ENCODE peak calls at places on chromosomes 6 and 20, in ten cellular contexts. Z is transverse colon; C is left ventricle myocardium inferior; J is CD4-positive, alpha-beta memory T cell; E is neural progenitor cell; O is fibroblast of lung; B is spleen; I is thoracic aorta; T is heart right ventricle; P is mesendoderm. M is an unnamed sample.

GRCh38 chr20:1094706-1095220 is 23.6 kb upstream of the PSMF1 start:
- DNase-seq in O (no peak), T (no peak), J (no peak), I (no peak), C (no peak), Z (no peak), B (no peak), E (no peak), P (no peak), M (no peak)

GRCh38 chr20:22908944-22909343 is 126.2 kb upstream of the SSTR4 start:
- DNase-seq in Z (no peak), C (no peak), J (no peak), P (no peak), T (no peak), E (no peak), O (no peak), B (no peak), I (no peak), M (no peak)

GRCh38 chr6:46381057-46381456 is 110.2 kb downstream of the RCAN2 start:
- DNase-seq in T (no peak), O (no peak), I (no peak), Z (no peak), B (no peak), P (no peak), C (no peak), J (no peak), E (no peak), M (no peak)

GRCh38 chr20:50004175-50004574 is 21.4 kb downstream of the SNAI1 start:
- DNase-seq in O (no peak), J (no peak), T (no peak), P (no peak), I (no peak), E (no peak), B (no peak), Z (no peak), C (no peak), M (no peak)

GRCh38 chr6:82521369-82521768 is 157.8 kb downstream of the TPBG start:
- DNase-seq in C (no peak), E (no peak), Z (no peak), I (no peak), T (no peak), O (no peak), B (no peak), J (no peak), P (no peak), M (no peak)

GRCh38 chr6:33577106-33577535 is 3.0 kb downstream of the BAK1 start:
- DNase-seq in P (no peak), J (no peak), O (no peak), I (no peak), C (peak), B (peak), Z (peak), T (peak), E (no peak), M (no peak)

GRCh38 chr20:1579488-1579887 is 22.0 kb upstream of the SIRPD start:
- DNase-seq in P (no peak), C (no peak), I (no peak), B (no peak), J (no peak), Z (no peak), E (no peak), O (no peak), T (no peak), M (no peak)

GRCh38 chr20:4026093-4026601 is 10.8 kb upstream of the RNF24 start:
- DNase-seq in J (no peak), I (no peak), Z (no peak), O (peak), C (no peak), P (peak), B (no peak), E (peak), T (peak), M (no peak)

GRCh38 chr6:36738108-36738507 is 40.5 kb downstream of the RAB44 start:
- DNase-seq in O (no peak), B (no peak), T (no peak), Z (no peak), J (no peak), P (no peak), E (no peak), C (no peak), I (no peak), M (no peak)

GRCh38 chr6:158303210-158303731 is 9.0 kb upstream of the TULP4 start:
- DNase-seq in P (no peak), B (no peak), J (no peak), Z (no peak), C (no peak), T (no peak), O (no peak), I (no peak), E (no peak), M (no peak)

GRCh38 chr20:34938466-34939163 is 17.0 kb downstream of the GSS start:
- DNase-seq in B (no peak), E (no peak), I (no peak), Z (peak), C (peak), P (no peak), O (no peak), J (no peak), T (peak), M (peak)

GRCh38 chr20:45934046-45934586 is 367 bp upstream of the PCIF1 start:
- DNase-seq in J (no peak), C (peak), T (peak), Z (peak), E (peak), B (peak), I (no peak), P (peak), O (peak), M (peak)

GRCh38 chr6:912871-913663 is 220.1 kb upstream of the EXOC2 start:
- DNase-seq in B (no peak), E (peak), Z (peak), O (no peak), C (no peak), I (no peak), P (peak), T (peak), J (no peak), M (peak)

GRCh38 chr20:46063151-46063550 is 26.6 kb downstream of the NCOA5 start:
- DNase-seq in J (no peak), P (no peak), T (no peak), C (no peak), I (no peak), E (no peak), O (no peak), B (no peak), Z (no peak), M (no peak)

GRCh38 chr6:7833753-7834075 is 76.9 kb downstream of the TXNDC5 start:
- DNase-seq in P (no peak), O (no peak), J (no peak), C (no peak), E (no peak), Z (no peak), T (no peak), I (no peak), B (no peak), M (no peak)

GRCh38 chr20:17870063-17870740 is 98.4 kb downstream of the SNX5 start:
- DNase-seq in T (no peak), I (no peak), J (no peak), O (no peak), E (no peak), P (no peak), C (no peak), B (peak), Z (no peak), M (no peak)

GRCh38 chr20:10665027-10665561 is 8.7 kb downstream of the JAG1 start:
- DNase-seq in Z (no peak), C (no peak), E (no peak), T (no peak), P (no peak), B (no peak), I (no peak), J (no peak), O (no peak), M (no peak)

GRCh38 chr6:56906752-56907151 is 48.2 kb upstream of the BEND6 start:
- DNase-seq in T (no peak), P (peak), O (peak), E (no peak), J (no peak), Z (no peak), C (no peak), B (no peak), I (no peak), M (no peak)

GRCh38 chr6:83815631-83816030 is 37.5 kb upstream of the RIPPLY2 start:
- DNase-seq in P (peak), B (no peak), C (no peak), E (no peak), Z (no peak), J (no peak), T (no peak), O (peak), I (no peak), M (no peak)

GRCh38 chr6:147530132-147531060 is 21.9 kb downstream of the SAMD5 start:
- DNase-seq in B (no peak), O (peak), I (no peak), C (no peak), P (peak), Z (peak), T (no peak), J (no peak), E (no peak), M (no peak)

GRCh38 chr20:12395404-12396159 is 477.9 kb downstream of the BTBD3 start:
- DNase-seq in J (no peak), C (no peak), Z (no peak), I (no peak), T (no peak), P (peak), B (no peak), O (no peak), E (no peak), M (no peak)

GRCh38 chr6:22236626-22237414 is 60.0 kb downstream of the PRL start:
- DNase-seq in P (peak), Z (no peak), E (no peak), O (peak), T (no peak), J (no peak), I (no peak), C (no peak), B (no peak), M (no peak)

GRCh38 chr6:26553264-26553738 is 15.1 kb downstream of the HMGN4 start:
- DNase-seq in E (peak), P (peak), O (peak), B (peak), C (peak), Z (peak), J (peak), I (no peak), T (peak), M (peak)

GRCh38 chr6:10837009-10837691 is 1.2 kb downstream of the MAK start:
- DNase-seq in C (peak), O (peak), Z (peak), I (no peak), P (peak), J (peak), B (peak), T (peak), E (peak), M (no peak)

GRCh38 chr6:11412011-11412424 is 125.5 kb upstream of the TMEM170B start:
- DNase-seq in P (peak), B (no peak), J (no peak), Z (no peak), I (no peak), T (no peak), O (peak), E (peak), C (no peak), M (no peak)

GRCh38 chr6:108960601-108961000 is 112.4 kb downstream of the ARMC2 start:
- DNase-seq in E (no peak), I (no peak), J (no peak), O (no peak), T (no peak), P (no peak), C (no peak), B (no peak), Z (no peak), M (no peak)

GRCh38 chr20:60034231-60035110 is 76.2 kb downstream of the CDH26 start:
- DNase-seq in E (no peak), T (peak), B (no peak), I (no peak), J (no peak), O (no peak), Z (no peak), C (peak), P (no peak), M (peak)
- H3K27ac ChIP-seq in E (no peak), T (peak), B (no peak), I (peak), J (no peak), O (no peak), Z (no peak), C (peak), P (no peak), M (peak)

DNA sequence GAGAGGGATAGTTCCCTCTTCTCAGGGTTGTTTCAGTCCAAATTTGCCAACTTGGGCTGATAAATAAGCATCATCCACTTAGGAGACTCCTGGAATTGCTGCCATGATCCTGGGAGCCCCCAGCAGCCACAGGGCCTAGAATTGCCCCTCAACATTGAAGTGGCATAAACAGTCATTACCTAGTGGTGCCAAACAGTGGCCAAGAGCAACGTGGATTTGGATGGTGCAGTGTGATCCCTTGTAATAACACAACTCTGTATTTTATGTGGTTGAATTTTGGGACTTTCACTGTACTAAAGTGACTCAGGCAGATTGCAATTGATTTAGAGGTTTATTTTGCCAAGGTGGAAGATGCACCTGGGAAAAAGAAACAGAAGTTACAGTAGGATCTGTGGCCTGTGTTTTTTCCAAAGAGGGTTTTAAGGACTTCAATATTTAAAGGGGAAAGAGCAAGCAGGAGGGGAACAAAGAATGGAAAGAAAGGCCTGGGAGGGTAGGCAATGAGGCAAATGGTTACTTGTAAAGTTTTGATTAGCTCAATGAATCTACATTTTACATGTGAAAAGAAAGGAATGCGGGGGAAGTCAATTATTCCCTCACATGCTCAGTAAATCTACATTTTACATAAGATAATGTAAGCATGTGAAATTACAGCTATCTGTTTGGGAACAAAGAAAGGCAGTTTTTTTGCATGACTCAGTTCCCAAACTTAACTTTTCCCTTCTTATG is 168.0 kb upstream of the NOX3 start:
- DNase-seq in I (no peak), P (peak), Z (no peak), E (no peak), B (no peak), C (no peak), O (no peak), J (no peak), T (no peak), M (no peak)
- H3K27ac ChIP-seq in I (no peak), P (no peak), Z (no peak), E (no peak), B (no peak), C (no peak), O (no peak), J (no peak), T (no peak), M (no peak)

DNA sequence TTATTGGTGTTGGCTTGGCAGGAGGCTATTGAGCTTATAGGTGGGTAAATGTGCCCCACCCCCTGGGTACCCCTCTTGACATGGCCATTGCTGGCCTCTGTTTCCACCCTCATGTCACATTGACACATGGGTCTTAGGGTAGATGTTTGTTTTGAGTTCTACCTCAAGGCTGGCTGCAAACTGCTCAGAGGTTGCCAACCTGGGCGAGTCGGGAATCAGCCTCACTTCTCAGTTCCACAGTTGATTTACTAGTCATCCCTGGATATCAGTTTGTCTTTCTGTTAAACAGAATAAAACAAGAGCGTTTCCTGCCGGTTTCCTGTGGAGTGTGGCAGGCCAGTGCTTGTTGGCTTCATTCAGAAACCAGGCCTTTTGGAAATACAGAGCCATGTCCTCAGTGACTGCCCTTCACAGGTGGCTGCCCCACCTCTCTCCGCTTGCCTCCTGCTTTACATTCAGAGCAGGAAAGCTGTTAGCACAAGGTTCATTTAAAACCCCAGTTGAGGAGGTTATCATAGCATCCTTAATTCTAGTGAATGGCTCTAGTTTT is 105.6 kb downstream of the TCP11 start:
- DNase-seq in I (no peak), P (no peak), O (no peak), J (no peak), B (no peak), Z (no peak), C (no peak), T (no peak), E (no peak), M (no peak)
- H3K27ac ChIP-seq in I (peak), P (no peak), O (no peak), J (no peak), B (peak), Z (peak), C (peak), T (peak), E (no peak), M (no peak)

GRCh38 chr20:44356353-44356723 is 839 bp downstream of the HNF4A start:
- DNase-seq in T (no peak), E (no peak), C (no peak), Z (no peak), B (no peak), O (no peak), J (no peak), P (no peak), I (no peak), M (no peak)
- H3K27ac ChIP-seq in T (no peak), E (no peak), C (peak), Z (peak), B (no peak), O (no peak), J (no peak), P (no peak), I (no peak), M (no peak)

GRCh38 chr6:163964778-163965177 is 550.3 kb downstream of the QKI start:
- DNase-seq in Z (no peak), O (no peak), P (no peak), I (no peak), J (no peak), B (no peak), T (no peak), C (no peak), E (no peak), M (no peak)
- H3K27ac ChIP-seq in Z (no peak), O (no peak), P (no peak), I (no peak), J (no peak), B (no peak), T (peak), C (peak), E (no peak), M (no peak)

GRCh38 chr6:16543491-16543890 is 217.8 kb downstream of the ATXN1 start:
- DNase-seq in T (no peak), J (no peak), E (no peak), P (no peak), O (peak), I (no peak), C (no peak), B (no peak), Z (no peak), M (no peak)

GRCh38 chr6:16545382-16545781 is 215.9 kb downstream of the ATXN1 start:
- DNase-seq in E (no peak), Z (no peak), I (no peak), P (no peak), J (no peak), O (no peak), C (no peak), B (no peak), T (no peak), M (no peak)

GRCh38 chr6:16546851-16547250 is 214.4 kb downstream of the ATXN1 start:
- DNase-seq in J (no peak), Z (no peak), B (no peak), C (no peak), O (no peak), T (no peak), E (no peak), I (no peak), P (no peak), M (no peak)

GRCh38 chr6:16544521-16544920 is 216.7 kb downstream of the ATXN1 start:
- DNase-seq in P (no peak), J (no peak), C (no peak), Z (no peak), O (no peak), B (no peak), T (peak), I (no peak), E (no peak), M (no peak)

GRCh38 chr6:16544006-16544405 is 217.3 kb downstream of the ATXN1 start:
- DNase-seq in C (peak), E (peak), I (no peak), P (peak), T (peak), O (peak), B (no peak), Z (no peak), J (no peak), M (no peak)
- H3K27ac ChIP-seq in C (peak), E (no peak), I (peak), P (no peak), T (peak), O (no peak), B (no peak), Z (no peak), J (no peak), M (peak)

DNA sequence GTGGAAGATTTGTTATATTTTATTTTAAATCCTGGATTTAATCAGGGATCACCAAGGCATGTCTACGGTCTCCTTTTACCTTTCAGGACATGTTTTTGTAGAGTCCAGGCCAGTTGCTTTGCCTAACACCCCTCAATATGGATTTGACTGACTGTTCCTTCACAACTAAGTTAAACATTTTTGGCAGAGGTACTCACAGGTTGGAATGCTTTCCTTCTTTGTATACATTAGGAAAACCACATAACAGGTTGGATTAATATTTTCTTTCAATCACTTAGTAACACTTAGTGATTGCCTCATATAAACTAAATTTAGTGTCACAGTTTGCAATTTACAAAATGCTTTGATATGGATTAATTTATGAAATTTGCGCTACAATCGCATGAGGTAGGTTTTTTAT is 64.5 kb downstream of the IPCEF1 start:
- DNase-seq in J (no peak), T (no peak), C (no peak), P (no peak), O (peak), E (no peak), B (no peak), I (no peak), Z (no peak), M (no peak)
- H3K27ac ChIP-seq in J (no peak), T (no peak), C (no peak), P (no peak), O (peak), E (no peak), B (no peak), I (no peak), Z (no peak), M (no peak)

GRCh38 chr6:16243055-16243454 is 4.7 kb downstream of the GMPR start:
- DNase-seq in I (no peak), T (no peak), P (no peak), C (peak), Z (no peak), B (no peak), E (no peak), O (peak), J (no peak), M (no peak)

GRCh38 chr6:16243664-16244063 is 5.3 kb downstream of the GMPR start:
- DNase-seq in E (no peak), O (no peak), Z (no peak), P (no peak), T (no peak), B (no peak), J (no peak), C (no peak), I (no peak), M (no peak)

GRCh38 chr6:16248271-16248670 is 9.9 kb downstream of the GMPR start:
- DNase-seq in O (no peak), J (no peak), E (peak), P (no peak), B (no peak), I (no peak), T (no peak), Z (no peak), C (no peak), M (no peak)

GRCh38 chr6:16244446-16244845 is 6.1 kb downstream of the GMPR start:
- DNase-seq in E (no peak), J (no peak), O (no peak), I (no peak), Z (no peak), T (peak), B (no peak), C (peak), P (no peak), M (no peak)

DNA sequence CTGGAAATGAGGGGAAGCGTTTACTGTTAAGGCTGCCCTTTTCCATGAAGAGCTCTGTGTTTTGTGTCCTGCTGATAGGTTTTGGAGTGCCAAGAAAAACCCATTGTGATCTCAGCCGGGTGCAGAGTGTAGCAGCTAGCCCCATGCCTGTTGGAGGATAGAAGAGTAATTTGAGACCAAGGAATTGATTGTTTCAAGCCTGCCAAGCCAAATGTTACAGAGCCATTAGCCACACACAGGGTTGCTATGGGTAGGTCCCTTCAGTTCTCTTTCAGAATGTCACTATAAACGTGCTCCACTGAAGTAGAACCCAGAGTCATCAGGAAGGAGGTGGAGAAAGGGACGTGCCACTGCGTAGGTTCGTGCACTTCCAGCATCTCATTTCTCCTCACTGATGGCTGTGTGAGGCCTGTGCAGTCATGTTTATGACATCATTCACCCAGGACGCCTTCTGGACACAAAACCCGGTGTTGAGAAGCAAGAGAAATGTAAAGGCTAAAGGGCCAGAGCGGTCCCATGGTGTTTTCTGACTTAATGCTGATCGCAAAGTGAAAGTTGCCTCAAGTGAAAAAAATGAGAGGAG is 6.6 kb downstream of the GMPR start:
- DNase-seq in B (no peak), C (no peak), J (no peak), I (no peak), T (no peak), O (peak), P (peak), Z (no peak), E (peak), M (no peak)
- H3K27ac ChIP-seq in B (no peak), C (peak), J (no peak), I (peak), T (peak), O (no peak), P (no peak), Z (peak), E (no peak), M (no peak)

M was measured in substantia nigra.